ENCODE peak calls at places on chromosome 20, in six cellular contexts. T is AML-193; W is bronchial epithelial cell; V is NCI-H2171 treated with DMSO at 0.1 percent for 48 hours; N is activated CD4-positive, alpha-beta T cell treated with anti-CD3 and anti-CD28 coated beads for 48 hours; I is aorta. F is an unnamed sample.

GRCh38 chr20:9206486-9206885 is 137.6 kb downstream of the PLCB4 start:
- DNase-seq in I (no peak), N (no peak), T (no peak), W (no peak), V (peak), F (no peak)

GRCh38 chr20:19921349-19921793 is 95.8 kb upstream of the NAA20 start:
- DNase-seq in I (peak), W (no peak), V (no peak), T (no peak), N (no peak), F (no peak)

GRCh38 chr20:50992733-50993457 is 30.0 kb downstream of the KCNG1 start:
- DNase-seq in I (no peak), N (peak), V (peak), T (peak), W (peak), F (peak)

GRCh38 chr20:37319120-37319717 is 26.7 kb upstream of the SRC start:
- DNase-seq in W (no peak), I (no peak), N (no peak), T (no peak), V (no peak), F (peak)

GRCh38 chr20:9672027-9672426 is 157.6 kb downstream of the LAMP5 start:
- DNase-seq in I (no peak), V (no peak), N (no peak), T (no peak), W (no peak), F (no peak)

GRCh38 chr20:58233881-58234528 is 5.6 kb upstream of the ANKRD60 start:
- DNase-seq in I (no peak), N (peak), T (no peak), V (no peak), W (no peak), F (no peak)

GRCh38 chr20:35462351-35462750 is 7.0 kb downstream of the CEP250 start:
- DNase-seq in I (no peak), W (no peak), T (no peak), V (peak), N (no peak), F (no peak)

GRCh38 chr20:50958733-50959542 is at the start of gene MOCS3:
- DNase-seq in V (peak), N (peak), W (peak), I (peak), T (peak), F (peak)

GRCh38 chr20:37885593-37886507 is 17.1 kb upstream of the VSTM2L start:
- DNase-seq in T (no peak), N (no peak), I (no peak), V (no peak), W (no peak), F (no peak)

GRCh38 chr20:51562334-51563140 is 20.0 kb upstream of the NFATC2 start:
- DNase-seq in V (peak), W (peak), T (no peak), I (peak), N (peak), F (peak)

GRCh38 chr20:24691901-24692351 is 222.5 kb downstream of the SYNDIG1 start:
- DNase-seq in W (no peak), T (no peak), N (no peak), V (no peak), I (no peak), F (no peak)

GRCh38 chr20:13264902-13265301 is 43.8 kb downstream of the ISM1 start:
- DNase-seq in W (no peak), V (no peak), T (no peak), I (no peak), N (no peak), F (no peak)

GRCh38 chr20:4322499-4322898 is 307.1 kb upstream of the RNF24 start:
- DNase-seq in V (no peak), I (no peak), T (no peak), N (no peak), W (no peak), F (no peak)

GRCh38 chr20:17558154-17558940 is 11.5 kb upstream of the DSTN start:
- DNase-seq in I (peak), N (peak), W (peak), T (peak), V (no peak), F (peak)